ENCODE peak calls at places on chromosomes 7 and 10, in eight cellular contexts. G is BJ; W is CD4-positive, CD25-positive, alpha-beta regulatory T cell; Z is NCI-H1105; U is NCI-H774; Y is GOT3; E is PC-3; B is retina. D is an unnamed sample.

GRCh38 chr10:32445740-32446615 is at the start of gene CCDC7:
- DNase-seq in G (peak; percentile 44), B (peak; percentile 94), Z (peak; percentile 66), W (peak; percentile 96), Y (peak; percentile 57), U (peak; percentile 82), E (peak; percentile 99), D (peak; percentile 87)

GRCh38 chr7:45252857-45253256 is 95.3 kb downstream of the RAMP3 start:
- DNase-seq in Y (no peak), B (no peak), G (no peak), U (no peak), W (no peak), E (no peak), Z (no peak), D (no peak)

GRCh38 chr10:71074176-71074755 is 138.1 kb upstream of the UNC5B start:
- DNase-seq in Z (no peak), Y (no peak), B (no peak), E (peak; percentile 86), W (no peak), U (no peak), G (no peak), D (no peak)

GRCh38 chr10:27448926-27449325 is 55.2 kb upstream of the RAB18 start:
- DNase-seq in B (no peak), W (no peak), E (peak; percentile 60), G (peak; percentile 5), Y (no peak), Z (no peak), U (no peak), D (no peak)

GRCh38 chr7:87628780-87629569 is 777 bp downstream of the RUNDC3B start:
- DNase-seq in Z (peak; percentile 17), W (peak; percentile 4), U (peak; percentile 20), Y (no peak), B (no peak), E (no peak), G (no peak), D (no peak)

GRCh38 chr7:107982918-107983389 is 20.0 kb downstream of the LAMB1 start:
- DNase-seq in U (peak; percentile 50), Y (no peak), Z (peak; percentile 37), W (no peak), B (no peak), G (peak; percentile 70), E (peak; percentile 52), D (no peak)

GRCh38 chr7:127578036-127578684 is 7.2 kb downstream of the GCC1 start:
- DNase-seq in E (no peak), U (no peak), G (no peak), W (no peak), Z (peak; percentile 4), B (no peak), Y (no peak), D (no peak)

GRCh38 chr7:75962607-75963382 is 31.6 kb downstream of the TMEM120A start:
- DNase-seq in W (no peak), G (peak; percentile 49), Y (no peak), U (no peak), B (peak; percentile 56), Z (no peak), E (no peak), D (no peak)

GRCh38 chr7:151453326-151453791 is 13.4 kb upstream of the CRYGN start:
- DNase-seq in Y (no peak), E (no peak), B (no peak), Z (no peak), U (no peak), W (no peak), G (no peak), D (peak; percentile 83)

GRCh38 chr10:17562572-17562971 is 54.6 kb downstream of the HACD1 start:
- DNase-seq in E (no peak), Y (no peak), W (no peak), B (no peak), U (no peak), Z (no peak), G (no peak), D (no peak)

GRCh38 chr7:134752006-134752760 is 27.3 kb upstream of the CALD1 start:
- DNase-seq in Z (no peak), U (no peak), W (no peak), Y (no peak), G (no peak), E (peak; percentile 41), B (no peak), D (no peak)

GRCh38 chr7:158734861-158735260 is 30.3 kb upstream of the NCAPG2 start:
- DNase-seq in W (no peak), G (no peak), B (no peak), Y (no peak), U (no peak), Z (no peak), E (peak; percentile 38), D (no peak)

GRCh38 chr7:55538538-55538937 is 33.8 kb downstream of the VOPP1 start:
- DNase-seq in E (peak; percentile 45), U (no peak), G (peak; percentile 83), W (no peak), Y (no peak), B (no peak), Z (no peak), D (no peak)

GRCh38 chr7:9488555-9488954 is 1055.1 kb downstream of the NXPH1 start:
- DNase-seq in Z (no peak), Y (no peak), G (peak; percentile 3), U (no peak), W (no peak), E (peak; percentile 67), B (no peak), D (no peak)

GRCh38 chr10:79160191-79160590 is 91.4 kb downstream of the ZMIZ1 start:
- DNase-seq in G (no peak), Z (no peak), U (no peak), W (no peak), B (no peak), Y (no peak), E (no peak), D (no peak)

GRCh38 chr7:77696643-77697534 is 630 bp downstream of the RSBN1L start:
- DNase-seq in B (peak; percentile 93), Z (peak; percentile 43), E (peak; percentile 47), Y (peak; percentile 47), G (no peak), W (peak; percentile 70), U (peak; percentile 43), D (peak; percentile 21)

GRCh38 chr7:135367114-135367513 is 133.5 kb downstream of the STRA8 start:
- DNase-seq in E (no peak), Y (no peak), G (no peak), U (no peak), Z (no peak), W (no peak), B (no peak), D (no peak)

GRCh38 chr7:450741-451140 is 68.9 kb downstream of the PDGFA start:
- DNase-seq in W (peak; percentile 12), U (no peak), B (no peak), G (no peak), Z (no peak), E (no peak), Y (no peak), D (no peak)

GRCh38 chr10:77636286-77636966 is 1.2 kb downstream of the KCNMA1 start:
- DNase-seq in B (peak; percentile 60), W (no peak), G (no peak), Y (no peak), Z (no peak), U (no peak), E (no peak), D (no peak)

GRCh38 chr10:23194966-23195845 is 3.1 kb downstream of the PTF1A start:
- DNase-seq in G (no peak), W (no peak), Z (no peak), U (no peak), B (peak; percentile 83), E (no peak), Y (no peak), D (no peak)

GRCh38 chr10:116697816-116698215 is 44.5 kb downstream of the HSPA12A start:
- DNase-seq in G (no peak), U (no peak), W (no peak), Z (no peak), B (no peak), Y (no peak), E (no peak), D (no peak)

GRCh38 chr7:106597014-106597413 is 63.9 kb downstream of the CCDC71L start:
- DNase-seq in G (no peak), Y (no peak), Z (no peak), W (no peak), U (peak; percentile 28), E (no peak), B (no peak), D (no peak)

GRCh38 chr7:90231304-90231703 is 13.7 kb upstream of the CFAP69 start:
- DNase-seq in E (no peak), W (no peak), Y (no peak), U (no peak), B (no peak), Z (no peak), G (no peak), D (no peak)

GRCh38 chr7:128863433-128863989 is 855 bp downstream of the ATP6V1F start:
- DNase-seq in U (no peak), B (peak; percentile 56), E (peak; percentile 69), G (no peak), Z (peak; percentile 37), Y (no peak), W (peak; percentile 75), D (peak; percentile 69)

GRCh38 chr7:8197994-8198698 is 63.8 kb downstream of the ICA1 start:
- DNase-seq in G (no peak), B (no peak), E (no peak), Z (no peak), W (peak; percentile 26), Y (no peak), U (no peak), D (peak; percentile 84)

GRCh38 chr10:17134737-17135260 is 5.2 kb upstream of the CUBN start:
- DNase-seq in U (no peak), G (no peak), Y (no peak), Z (no peak), E (peak; percentile 5), B (no peak), W (no peak), D (no peak)

GRCh38 chr7:84700563-84701370 is 486.1 kb downstream of the SEMA3D start:
- DNase-seq in W (no peak), Y (no peak), E (no peak), U (no peak), B (no peak), Z (no peak), G (no peak), D (no peak)

GRCh38 chr10:110006358-110007170 is 1.2 kb upstream of the ADD3 start:
- DNase-seq in Z (no peak), U (no peak), E (no peak), G (no peak), B (no peak), Y (peak; percentile 48), W (no peak), D (no peak)

GRCh38 chr10:78658645-78659632 is 409.8 kb upstream of the ZMIZ1 start:
- DNase-seq in Z (no peak), G (no peak), Y (no peak), W (no peak), E (peak; percentile 39), U (no peak), B (no peak), D (no peak)

GRCh38 chr10:23343591-23344225 is 889 bp downstream of the C10orf67 start:
- DNase-seq in U (peak; percentile 62), W (peak; percentile 60), B (peak; percentile 83), Y (no peak), Z (peak; percentile 26), G (no peak), E (peak; percentile 47), D (no peak)

GRCh38 chr7:95262875-95263274 is 61.5 kb downstream of the PON1 start:
- DNase-seq in W (no peak), Y (no peak), Z (no peak), G (no peak), B (no peak), E (no peak), U (no peak), D (no peak)

GRCh38 chr7:135349746-135350145 is 116.1 kb downstream of the STRA8 start:
- DNase-seq in B (no peak), U (no peak), G (no peak), E (no peak), W (no peak), Y (no peak), Z (no peak), D (no peak)

GRCh38 chr10:29389935-29390334 is 101.1 kb downstream of the LYZL1 start:
- DNase-seq in W (no peak), Y (no peak), B (no peak), U (no peak), G (no peak), Z (no peak), E (no peak), D (no peak)

GRCh38 chr10:124339119-124339807 is 79.5 kb downstream of the OAT start:
- DNase-seq in G (no peak), B (no peak), E (no peak), U (no peak), Y (no peak), Z (no peak), W (no peak), D (no peak)